ENCODE peak calls at places on chromosomes 13 and 19, in eight cellular contexts. G, F, R, H, M, Y, S and X are unnamed samples.

GRCh38 chr13:50080158-50080855 is 65.1 kb downstream of the KCNRG start:
- DNase-seq in G (peak; percentile 52), F (no peak), R (no peak), H (peak; percentile 32), M (peak; percentile 5), Y (no peak), S (no peak), X (peak; percentile 59)

GRCh38 chr19:4640247-4641000 is 1.1 kb downstream of the TNFAIP8L1 start:
- DNase-seq in G (no peak), F (no peak), R (no peak), H (no peak), M (no peak), Y (no peak), S (no peak), X (peak; percentile 89)

GRCh38 chr19:10836478-10837325 is 690 bp upstream of the TMED1 start:
- DNase-seq in G (peak; percentile 90), F (peak; percentile 91), R (peak; percentile 84), H (peak; percentile 87), M (peak; percentile 78), Y (peak; percentile 86), S (peak; percentile 63), X (peak; percentile 95)

GRCh38 chr13:112928020-112928931 is 40.7 kb upstream of the MCF2L start:
- DNase-seq in G (no peak), F (no peak), R (no peak), H (no peak), M (no peak), Y (no peak), S (no peak), X (peak; percentile 77)

GRCh38 chr13:26949701-26950345 is 189.2 kb upstream of the GPR12 start:
- DNase-seq in G (no peak), F (no peak), R (no peak), H (no peak), M (no peak), Y (no peak), S (no peak), X (no peak)

GRCh38 chr19:28705008-28705407 is 507.9 kb downstream of the UQCRFS1 start:
- DNase-seq in G (no peak), F (no peak), R (no peak), H (no peak), M (no peak), Y (peak; percentile 22), S (no peak), X (no peak)

GRCh38 chr13:74200081-74200480 is 65.9 kb upstream of the KLF12 start:
- DNase-seq in G (no peak), F (no peak), R (no peak), H (no peak), M (no peak), Y (no peak), S (no peak), X (no peak)

GRCh38 chr13:111228262-111229144 is 91.9 kb upstream of the TEX29 start:
- DNase-seq in G (no peak), F (no peak), R (peak; percentile 40), H (no peak), M (no peak), Y (no peak), S (no peak), X (no peak)

GRCh38 chr13:33290421-33290965 is 4.9 kb upstream of the STARD13 start:
- DNase-seq in G (no peak), F (no peak), R (no peak), H (no peak), M (no peak), Y (no peak), S (no peak), X (no peak)

GRCh38 chr13:60351816-60352215 is 45.2 kb upstream of the TDRD3 start:
- DNase-seq in G (no peak), F (no peak), R (no peak), H (no peak), M (no peak), Y (no peak), S (no peak), X (no peak)

GRCh38 chr13:110442946-110443632 is 118.4 kb downstream of the RAB20 start:
- DNase-seq in G (peak; percentile 13), F (no peak), R (no peak), H (no peak), M (no peak), Y (peak; percentile 45), S (no peak), X (no peak)

GRCh38 chr13:21909331-21909730 is 238.5 kb downstream of the FGF9 start:
- DNase-seq in G (no peak), F (no peak), R (no peak), H (no peak), M (no peak), Y (no peak), S (no peak), X (peak; percentile 40)

GRCh38 chr13:111491021-111491420 is 170.6 kb downstream of the TEX29 start:
- DNase-seq in G (no peak), F (no peak), R (no peak), H (no peak), M (no peak), Y (no peak), S (no peak), X (no peak)

GRCh38 chr19:690203-690602 is 5.0 kb downstream of the PRSS57 start:
- DNase-seq in G (no peak), F (no peak), R (no peak), H (no peak), M (no peak), Y (no peak), S (no peak), X (no peak)

GRCh38 chr19:49408816-49409440 is 14.3 kb downstream of the PTH2 start:
- DNase-seq in G (no peak), F (no peak), R (no peak), H (peak; percentile 56), M (no peak), Y (no peak), S (no peak), X (no peak)

GRCh38 chr19:41887711-41888382 is 4.9 kb downstream of the ARHGEF1 start:
- DNase-seq in G (peak; percentile 90), F (no peak), R (peak; percentile 28), H (no peak), M (peak; percentile 68), Y (peak; percentile 73), S (peak; percentile 67), X (no peak)

GRCh38 chr13:26759907-26760834 is at the start of gene GPR12:
- DNase-seq in G (no peak), F (peak; percentile 11), R (peak; percentile 12), H (no peak), M (no peak), Y (no peak), S (no peak), X (peak; percentile 10)

GRCh38 chr19:5037936-5038335 is 69.0 kb downstream of the KDM4B start:
- DNase-seq in G (no peak), F (peak; percentile 65), R (no peak), H (no peak), M (no peak), Y (no peak), S (no peak), X (peak; percentile 81)

GRCh38 chr13:23434431-23434830 is 929 bp upstream of the SACS start:
- DNase-seq in G (no peak), F (no peak), R (no peak), H (no peak), M (no peak), Y (no peak), S (no peak), X (no peak)

GRCh38 chr19:21328402-21328801 is 808 bp downstream of the ZNF708 start:
- DNase-seq in G (no peak), F (peak; percentile 17), R (no peak), H (no peak), M (no peak), Y (no peak), S (no peak), X (peak; percentile 82)

GRCh38 chr13:81488021-81488420 is 1147.1 kb upstream of the SPRY2 start:
- DNase-seq in G (no peak), F (no peak), R (no peak), H (no peak), M (no peak), Y (no peak), S (no peak), X (no peak)

GRCh38 chr19:14116918-14117578 is 514 bp downstream of the PRKACA start:
- DNase-seq in G (peak; percentile 46), F (no peak), R (no peak), H (no peak), M (no peak), Y (no peak), S (no peak), X (peak; percentile 42)

GRCh38 chr13:47111499-47111898 is 214.6 kb upstream of the HTR2A start:
- DNase-seq in G (no peak), F (no peak), R (no peak), H (no peak), M (no peak), Y (no peak), S (no peak), X (no peak)

GRCh38 chr13:51270606-51271005 is 48.4 kb downstream of the FAM124A start:
- DNase-seq in G (no peak), F (no peak), R (no peak), H (no peak), M (no peak), Y (no peak), S (no peak), X (no peak)

GRCh38 chr19:5246554-5247155 is 94.0 kb downstream of the PTPRS start:
- DNase-seq in G (no peak), F (no peak), R (no peak), H (no peak), M (no peak), Y (no peak), S (no peak), X (no peak)

GRCh38 chr13:26327905-26328304 is 74.0 kb downstream of the CDK8 start:
- DNase-seq in G (no peak), F (no peak), R (no peak), H (no peak), M (peak; percentile 6), Y (no peak), S (no peak), X (no peak)

GRCh38 chr13:114134944-114135610 is 2.7 kb upstream of the RASA3 start:
- DNase-seq in G (no peak), F (no peak), R (no peak), H (no peak), M (no peak), Y (no peak), S (no peak), X (no peak)

GRCh38 chr19:40619333-40620160 is 18.4 kb downstream of the LTBP4 start:
- DNase-seq in G (no peak), F (no peak), R (no peak), H (no peak), M (no peak), Y (no peak), S (no peak), X (no peak)

GRCh38 chr13:33318037-33318436 is 32.5 kb upstream of the STARD13 start:
- DNase-seq in G (no peak), F (no peak), R (no peak), H (no peak), M (no peak), Y (no peak), S (no peak), X (no peak)

GRCh38 chr13:96966415-96967102 is 27.7 kb downstream of the OXGR1 start:
- DNase-seq in G (no peak), F (no peak), R (no peak), H (no peak), M (no peak), Y (no peak), S (no peak), X (no peak)

GRCh38 chr19:9903341-9903740 is 33.0 kb downstream of the OLFM2 start:
- DNase-seq in G (no peak), F (no peak), R (no peak), H (no peak), M (no peak), Y (no peak), S (no peak), X (no peak)